ENCODE peak calls at places on chromosomes 3 and 15, in six cellular contexts. Z, C, B, T, P and I are unnamed samples.

GRCh38 chr3:119945286-119945685 is 149.0 kb downstream of the GSK3B start:
- DNase-seq in Z (no peak), C (no peak), B (no peak), T (no peak), P (no peak), I (no peak)

GRCh38 chr15:94205366-94205765 is 26.0 kb upstream of the MCTP2 start:
- DNase-seq in Z (no peak), C (no peak), B (no peak), T (no peak), P (peak), I (no peak)

GRCh38 chr3:33218446-33219174 is at the start of gene SUSD5:
- DNase-seq in Z (no peak), C (peak), B (no peak), T (peak), P (peak), I (peak)

GRCh38 chr3:123027292-123028232 is at the start of gene SEMA5B:
- DNase-seq in Z (no peak), C (peak), B (peak), T (peak), P (peak), I (no peak)

GRCh38 chr3:24387493-24387892 is 107.2 kb downstream of the THRB start:
- DNase-seq in Z (no peak), C (no peak), B (no peak), T (no peak), P (no peak), I (no peak)

GRCh38 chr3:54426431-54426830 is 304.1 kb downstream of the CACNA2D3 start:
- DNase-seq in Z (no peak), C (no peak), B (no peak), T (no peak), P (no peak), I (peak)

GRCh38 chr3:194504146-194504545 is 17.3 kb upstream of the ATP13A3 start:
- DNase-seq in Z (peak), C (no peak), B (no peak), T (no peak), P (no peak), I (no peak)

GRCh38 chr3:13080591-13080990 is 7.4 kb upstream of the IQSEC1 start:
- DNase-seq in Z (peak), C (no peak), B (no peak), T (no peak), P (no peak), I (no peak)

GRCh38 chr3:134312072-134312872 is 61.6 kb upstream of the RYK start:
- DNase-seq in Z (peak), C (no peak), B (no peak), T (peak), P (peak), I (no peak)

DNA sequence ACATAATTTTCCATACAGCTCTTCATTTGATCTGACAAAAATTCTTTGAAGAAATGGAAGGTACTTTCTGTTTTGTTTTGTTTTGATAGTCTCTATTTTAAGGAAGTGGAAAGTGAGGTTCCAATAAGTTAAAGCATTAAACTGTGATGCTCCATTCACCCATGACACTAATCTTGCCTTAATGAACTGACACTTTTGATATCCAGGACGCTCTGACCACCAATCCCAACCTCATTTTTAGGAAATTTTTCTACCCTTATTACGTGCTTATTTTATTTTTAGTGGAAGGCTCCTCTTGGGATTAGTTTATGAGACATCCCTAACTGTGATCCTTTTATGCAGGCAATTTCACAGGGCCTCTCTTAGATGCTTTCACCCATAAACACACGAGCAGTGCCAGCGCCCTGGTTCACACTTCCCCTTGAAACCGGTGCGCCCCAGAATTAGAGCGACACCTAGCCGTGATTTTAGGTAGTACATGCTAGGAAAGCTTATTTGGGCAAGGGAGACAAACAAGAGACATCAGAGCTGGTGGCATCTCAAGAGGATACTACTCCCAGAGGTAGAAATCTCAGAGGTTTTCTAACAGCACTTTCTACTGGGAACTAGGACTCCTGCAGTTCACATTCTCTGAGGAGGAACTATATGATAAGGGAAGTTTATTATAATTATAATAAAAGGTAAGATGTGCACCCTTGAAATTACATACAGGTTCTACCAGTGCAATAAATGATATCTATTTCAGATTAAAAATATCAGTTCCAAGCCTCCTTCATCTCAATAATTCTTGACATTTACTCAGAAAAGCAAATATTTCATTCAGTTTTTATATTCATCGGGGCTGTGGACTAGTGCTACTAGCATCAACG is 173.9 kb downstream of the SLC9A9 start:
- DNase-seq in Z (peak), C (peak), B (peak), T (peak), P (peak), I (no peak)
- H3K4me3 ChIP-seq in Z (no peak), C (no peak), B (no peak), T (no peak), P (no peak), I (no peak)

DNA sequence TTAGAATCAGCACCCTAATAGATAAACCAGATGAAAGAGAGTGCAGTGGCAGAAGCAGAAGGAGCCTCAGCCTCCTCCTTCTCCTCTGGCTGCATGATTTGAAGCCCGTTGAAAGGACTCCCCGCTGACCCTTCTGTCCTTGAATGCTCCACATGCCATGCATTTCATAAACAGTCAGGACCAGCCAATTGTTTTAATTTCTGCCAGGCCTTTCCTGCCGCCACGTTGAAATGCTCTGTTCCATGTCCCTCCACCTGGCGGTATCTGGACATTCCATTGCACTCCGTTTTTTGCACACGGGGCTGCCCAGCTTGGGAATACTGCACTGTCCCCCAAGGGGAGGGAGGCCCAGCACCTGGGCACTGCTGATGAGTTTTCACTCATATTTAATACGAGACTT is 35.2 kb upstream of the GLCE start:
- DNase-seq in Z (no peak), C (no peak), B (no peak), T (no peak), P (peak), I (no peak)
- TF ChIP-seq CTCF in Z (no peak), C (no peak), B (no peak), T (no peak), P (no peak), I (no peak)

GRCh38 chr3:171811059-171811912 is 1.0 kb upstream of the PLD1 start:
- DNase-seq in Z (peak), C (peak), B (no peak), T (no peak), P (no peak), I (peak)
- H3K4me3 ChIP-seq in Z (no peak), C (peak), B (no peak), T (no peak), P (peak), I (peak)

DNA sequence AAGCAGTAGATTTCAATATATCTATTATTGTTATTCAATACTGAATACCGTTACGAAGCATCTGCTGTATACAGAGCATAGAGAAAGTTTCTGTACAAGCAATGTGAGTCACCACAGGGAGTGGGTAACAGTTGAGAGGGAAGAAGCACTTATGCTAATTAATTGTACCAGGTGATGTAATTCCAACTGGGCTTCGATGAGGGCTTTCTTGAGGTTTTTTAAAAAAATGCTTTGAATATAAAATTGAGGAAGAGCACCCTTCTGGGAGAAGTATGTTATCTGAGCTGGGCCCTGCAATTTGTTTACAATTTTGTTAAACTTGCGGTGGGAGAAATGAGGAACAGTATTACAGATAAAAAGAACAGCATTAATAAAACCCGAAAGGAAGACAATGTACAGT is 197.9 kb downstream of the TPRG1 start:
- DNase-seq in Z (no peak), C (no peak), B (no peak), T (no peak), P (no peak), I (no peak)
- TF ChIP-seq CTCF in Z (no peak), C (no peak), B (no peak), T (no peak), P (no peak), I (no peak)

DNA sequence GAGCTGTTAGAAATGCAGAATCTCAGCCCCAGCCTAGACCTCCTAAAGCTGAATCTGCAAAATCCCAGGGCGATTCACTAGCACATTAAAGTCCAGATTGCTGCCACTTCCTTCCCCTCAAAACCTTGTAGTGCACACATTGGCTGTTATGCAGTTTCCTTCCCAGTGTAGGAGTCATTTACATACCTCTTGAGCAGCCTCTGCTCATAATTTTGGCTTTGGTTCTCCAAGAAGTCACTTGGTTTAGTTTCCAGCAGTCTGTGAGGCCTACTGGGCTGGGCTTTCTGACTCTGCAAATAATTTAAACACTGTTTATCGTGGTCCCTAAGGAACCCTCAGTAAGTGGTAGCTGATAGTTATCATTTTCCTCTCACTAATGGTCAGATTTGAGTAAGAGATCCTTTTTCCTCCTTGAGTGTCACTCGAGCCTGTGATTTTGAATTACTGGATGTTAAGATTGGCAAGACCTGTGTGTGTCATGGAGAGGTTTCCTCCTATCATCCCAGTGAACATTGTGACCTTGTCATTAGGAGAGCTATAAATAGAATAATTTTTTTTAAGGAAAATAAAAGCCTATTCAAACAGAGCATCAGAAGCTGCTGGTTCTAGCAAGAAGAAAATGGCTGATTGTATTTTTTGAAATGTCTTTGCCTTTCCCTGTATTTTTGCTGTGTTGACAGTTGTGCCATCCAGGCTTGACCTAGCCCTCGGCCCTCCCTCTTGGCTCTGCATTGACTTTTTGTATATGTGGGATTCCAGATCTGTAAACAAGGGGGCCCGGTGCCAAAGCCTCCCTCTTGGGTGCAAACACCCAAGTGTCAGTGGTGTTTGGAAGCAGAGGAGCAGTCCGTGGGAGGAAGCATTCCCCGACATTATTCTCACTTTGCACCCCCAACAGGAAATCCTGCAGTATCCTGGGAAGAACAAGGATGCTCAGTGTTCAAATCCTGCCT is 134.8 kb upstream of the ANKRD28 start:
- DNase-seq in Z (no peak), C (no peak), B (no peak), T (no peak), P (no peak), I (no peak)
- H3K4me3 ChIP-seq in Z (no peak), C (no peak), B (no peak), T (no peak), P (no peak), I (no peak)

DNA sequence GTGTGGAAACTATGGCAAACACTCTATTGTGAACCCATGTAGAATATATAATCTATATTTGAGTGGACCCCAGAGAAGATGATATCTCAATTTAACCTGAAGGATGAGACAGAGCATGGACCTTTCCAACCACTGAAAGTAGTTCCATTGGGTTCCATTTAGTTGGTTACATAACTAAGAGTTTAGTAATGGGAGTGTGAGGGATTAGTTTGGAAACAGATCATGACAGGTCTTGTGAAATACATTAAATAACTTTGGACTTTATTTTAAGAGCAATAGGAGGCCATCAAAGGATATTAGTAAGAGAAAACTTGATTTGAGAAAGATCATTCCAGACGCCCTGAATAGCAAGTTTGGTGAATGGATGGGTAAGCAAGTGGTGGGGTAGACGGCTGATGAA is 487.2 kb upstream of the ROBO2 start:
- DNase-seq in Z (no peak), C (no peak), B (no peak), T (no peak), P (no peak), I (peak)
- TF ChIP-seq CTCF in Z (no peak), C (no peak), B (no peak), T (no peak), P (no peak), I (no peak)

GRCh38 chr3:129689036-129689435 is 82.6 kb upstream of the PLXND1 start:
- DNase-seq in Z (no peak), C (no peak), B (no peak), T (no peak), P (no peak), I (no peak)

GRCh38 chr3:129690406-129690805 is 83.9 kb upstream of the PLXND1 start:
- DNase-seq in Z (no peak), C (peak), B (no peak), T (peak), P (peak), I (peak)

GRCh38 chr3:129686941-129687340 is 80.5 kb upstream of the PLXND1 start:
- DNase-seq in Z (no peak), C (no peak), B (no peak), T (no peak), P (no peak), I (no peak)

GRCh38 chr3:129687586-129688125 is 81.2 kb upstream of the PLXND1 start:
- DNase-seq in Z (no peak), C (no peak), B (no peak), T (no peak), P (no peak), I (no peak)

GRCh38 chr3:129688310-129688895 is 81.9 kb upstream of the PLXND1 start:
- DNase-seq in Z (peak), C (no peak), B (no peak), T (no peak), P (peak), I (no peak)
- H3K4me3 ChIP-seq in Z (peak), C (no peak), B (no peak), T (no peak), P (peak), I (no peak)

DNA sequence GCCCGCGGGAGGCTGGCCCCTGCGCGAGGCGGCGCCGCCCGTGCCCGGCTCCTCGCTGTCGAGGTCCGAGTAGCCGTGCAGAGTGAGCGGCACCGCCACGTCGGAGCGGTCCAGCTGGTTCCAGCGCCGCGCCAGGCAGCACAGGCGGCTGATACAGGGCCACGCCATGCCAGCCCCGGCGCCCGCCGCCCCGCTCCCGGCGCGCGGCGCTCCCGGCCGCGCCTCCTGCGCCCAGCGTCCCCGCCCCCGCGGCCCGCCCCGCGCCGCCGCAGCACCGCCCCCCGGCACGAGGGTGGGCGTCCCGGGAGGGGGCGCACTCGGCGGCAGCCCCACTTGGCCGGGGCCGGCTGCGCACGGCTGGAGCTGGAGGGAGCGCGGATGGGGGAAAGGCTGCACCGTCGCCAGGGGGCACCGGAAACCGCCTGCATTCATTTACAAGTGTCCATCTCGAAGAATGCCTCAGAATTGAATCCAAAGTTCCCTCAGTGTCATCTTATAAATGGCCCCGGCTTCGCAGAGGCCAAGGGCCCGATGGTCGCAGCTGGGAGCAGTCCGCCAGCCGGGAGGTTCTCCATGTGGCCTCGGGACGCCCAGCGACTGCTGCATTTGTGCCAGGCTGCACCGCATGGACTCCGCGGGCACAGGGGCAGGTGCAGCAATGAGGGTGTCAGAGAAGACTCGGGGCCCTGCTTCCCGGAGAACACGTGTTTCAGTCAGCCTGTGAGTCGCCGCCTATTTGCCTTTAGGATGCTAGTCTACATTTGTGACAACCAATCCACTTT is at the start of gene MAP6D1:
- DNase-seq in Z (no peak), C (peak), B (peak), T (peak), P (peak), I (no peak)
- TF ChIP-seq CTCF in Z (peak), C (peak), B (peak), T (peak), P (peak), I (peak)

DNA sequence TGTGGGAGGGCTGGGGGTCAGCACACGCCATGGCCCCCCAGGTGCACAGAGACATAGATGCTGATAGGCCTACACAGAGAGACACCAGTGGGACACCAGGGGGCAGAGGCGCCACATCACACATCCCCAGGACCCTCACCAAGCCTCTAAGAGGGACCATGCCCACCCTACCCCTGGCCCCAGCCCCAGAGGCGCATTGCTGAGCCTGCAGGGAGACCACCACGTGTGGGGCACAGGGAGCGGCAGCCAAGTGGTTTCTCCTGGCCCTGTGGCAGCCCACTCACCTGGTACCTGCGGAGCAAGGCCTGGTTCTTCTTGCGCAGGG is 1.2 kb downstream of the CCDC9B start:
- DNase-seq in Z (no peak), C (no peak), B (no peak), T (no peak), P (no peak), I (no peak)
- H3K4me3 ChIP-seq in Z (peak), C (peak), B (no peak), T (no peak), P (no peak), I (peak)

DNA sequence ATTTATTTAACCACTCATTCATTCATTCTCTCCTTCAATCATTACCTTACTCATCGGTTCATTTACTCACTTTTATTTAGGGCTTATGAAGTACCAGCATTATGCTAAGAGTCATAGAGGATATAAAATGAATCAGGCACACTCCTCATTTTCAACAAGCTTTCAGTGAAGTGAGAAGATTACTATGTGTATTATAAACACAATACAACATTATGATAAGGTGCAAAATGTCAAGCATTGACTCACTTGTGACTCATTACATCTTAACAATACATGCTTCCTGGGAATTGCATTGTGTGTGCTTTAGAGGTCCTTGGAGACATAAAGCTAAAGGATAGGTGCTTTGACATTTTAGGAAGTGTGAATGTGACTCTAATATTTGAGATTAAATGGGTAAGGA is 60.4 kb downstream of the PLAAT1 start:
- DNase-seq in Z (no peak), C (no peak), B (no peak), T (no peak), P (no peak), I (peak)
- TF ChIP-seq CTCF in Z (no peak), C (no peak), B (no peak), T (no peak), P (no peak), I (no peak)